ENCODE peak calls at places on chromosome 7, in ten cellular contexts. F, U, P, E, O, G, V, H, R and X are unnamed samples. For H3K36me3, the result is how much of the 10 kb centered on the place peaks cover.

GRCh38 chr7:16015981-16016380 is 329.5 kb upstream of the MEOX2 start:
- DNase-seq in F (no peak), U (no peak), P (no peak), E (no peak), O (no peak), G (no peak), V (no peak), H (no peak), R (no peak), X (no peak)

GRCh38 chr7:155807013-155807804 is 5.1 kb downstream of the SHH start:
- DNase-seq in F (no peak), U (no peak), P (no peak), E (no peak), O (peak), G (no peak), V (no peak), H (no peak), R (peak), X (no peak)

GRCh38 chr7:114660007-114660406 is 245.4 kb downstream of the FOXP2 start:
- DNase-seq in F (no peak), U (no peak), P (no peak), E (no peak), O (no peak), G (no peak), V (no peak), H (no peak), R (no peak), X (no peak)

GRCh38 chr7:113015038-113015645 is 71.5 kb downstream of the GPR85 start:
- DNase-seq in F (peak), U (no peak), P (peak), E (no peak), O (no peak), G (no peak), V (no peak), H (peak), R (peak), X (no peak)

GRCh38 chr7:8154290-8154689 is 107.7 kb downstream of the ICA1 start:
- DNase-seq in F (no peak), U (no peak), P (no peak), E (no peak), O (no peak), G (no peak), V (no peak), H (no peak), R (no peak), X (no peak)

GRCh38 chr7:73717025-73717807 is 2.3 kb downstream of the STX1A start:
- DNase-seq in F (no peak), U (no peak), P (no peak), E (no peak), O (no peak), G (no peak), V (no peak), H (no peak), R (peak), X (no peak)

GRCh38 chr7:105791926-105792325 is 84.5 kb downstream of the ATXN7L1 start:
- DNase-seq in F (no peak), U (no peak), P (no peak), E (no peak), O (no peak), G (no peak), V (no peak), H (no peak), R (no peak), X (no peak)

GRCh38 chr7:101985646-101986199 is 168.3 kb downstream of the CUX1 start:
- DNase-seq in F (no peak), U (no peak), P (no peak), E (no peak), O (no peak), G (no peak), V (no peak), H (no peak), R (no peak), X (no peak)

GRCh38 chr7:151249732-151250072 is 1.2 kb upstream of the SMARCD3 start:
- DNase-seq in F (peak), U (peak), P (no peak), E (peak), O (peak), G (peak), V (no peak), H (peak), R (peak), X (peak)

GRCh38 chr7:133434246-133434865 is 181.5 kb downstream of the EXOC4 start:
- DNase-seq in F (peak), U (no peak), P (peak), E (no peak), O (no peak), G (no peak), V (no peak), H (peak), R (peak), X (no peak)

GRCh38 chr7:107234436-107234835 is 65.6 kb downstream of the HBP1 start:
- DNase-seq in F (no peak), U (no peak), P (peak), E (no peak), O (no peak), G (no peak), V (no peak), H (peak), R (no peak), X (no peak)

GRCh38 chr7:842436-843031 is 10.3 kb downstream of the SUN1 start:
- DNase-seq in F (no peak), U (no peak), P (no peak), E (no peak), O (no peak), G (no peak), V (no peak), H (no peak), R (no peak), X (no peak)

GRCh38 chr7:143485500-143485899 is 7.8 kb downstream of the TAS2R41 start:
- DNase-seq in F (no peak), U (no peak), P (no peak), E (no peak), O (no peak), G (no peak), V (no peak), H (peak), R (no peak), X (peak)

GRCh38 chr7:70355591-70356323 is 757.5 kb downstream of the AUTS2 start:
- DNase-seq in F (peak), U (no peak), P (no peak), E (no peak), O (no peak), G (no peak), V (no peak), H (no peak), R (no peak), X (no peak)

GRCh38 chr7:43649755-43650274 is 66.9 kb downstream of the STK17A start:
- DNase-seq in F (no peak), U (no peak), P (peak), E (no peak), O (no peak), G (no peak), V (peak), H (no peak), R (no peak), X (no peak)

GRCh38 chr7:17183630-17184328 is 114.7 kb upstream of the AHR start:
- DNase-seq in F (peak), U (no peak), P (no peak), E (no peak), O (no peak), G (no peak), V (no peak), H (peak), R (no peak), X (no peak)

GRCh38 chr7:901388-902154 is 25.2 kb downstream of the GET4 start:
- DNase-seq in F (peak), U (peak), P (peak), E (peak), O (peak), G (peak), V (no peak), H (peak), R (peak), X (peak)

GRCh38 chr7:1055084-1055450 is 10.7 kb downstream of the GPR146 start:
- DNase-seq in F (peak), U (peak), P (no peak), E (no peak), O (peak), G (no peak), V (no peak), H (peak), R (peak), X (no peak)

GRCh38 chr7:131335639-131336400 is 8.1 kb downstream of the MKLN1 start:
- DNase-seq in F (no peak), U (no peak), P (no peak), E (no peak), O (no peak), G (no peak), V (no peak), H (no peak), R (no peak), X (no peak)

GRCh38 chr7:33050425-33051318 is 11.9 kb downstream of the NT5C3A start:
- DNase-seq in F (peak), U (no peak), P (peak), E (no peak), O (no peak), G (peak), V (no peak), H (peak), R (peak), X (no peak)

GRCh38 chr7:151409555-151410404 is at the start of gene WDR86:
- DNase-seq in F (no peak), U (no peak), P (no peak), E (no peak), O (no peak), G (no peak), V (no peak), H (no peak), R (peak), X (no peak)

GRCh38 chr7:13988765-13989137 is 715 bp downstream of the ETV1 start:
- DNase-seq in F (peak), U (no peak), P (peak), E (no peak), O (no peak), G (no peak), V (no peak), H (no peak), R (peak), X (no peak)

GRCh38 chr7:36942558-36943354 is 218.5 kb upstream of the AOAH start:
- DNase-seq in F (no peak), U (no peak), P (no peak), E (no peak), O (no peak), G (no peak), V (no peak), H (no peak), R (no peak), X (no peak)

GRCh38 chr7:135333196-135333595 is 99.6 kb downstream of the STRA8 start:
- DNase-seq in F (no peak), U (no peak), P (peak), E (no peak), O (no peak), G (no peak), V (no peak), H (no peak), R (no peak), X (peak)

GRCh38 chr7:35726654-35727053 is 31.7 kb upstream of the HERPUD2 start:
- DNase-seq in F (no peak), U (no peak), P (no peak), E (no peak), O (no peak), G (no peak), V (no peak), H (no peak), R (no peak), X (no peak)

GRCh38 chr7:8430643-8431042 is 2.8 kb upstream of the NXPH1 start:
- DNase-seq in F (no peak), U (no peak), P (no peak), E (no peak), O (no peak), G (no peak), V (no peak), H (no peak), R (no peak), X (no peak)

GRCh38 chr7:132161231-132161915 is 414.9 kb downstream of the PLXNA4 start:
- DNase-seq in F (no peak), U (peak), P (no peak), E (peak), O (peak), G (no peak), V (no peak), H (no peak), R (peak), X (no peak)

GRCh38 chr7:138979988-138980574 is 1.1 kb downstream of the KIAA1549 start:
- DNase-seq in F (no peak), U (no peak), P (peak), E (no peak), O (no peak), G (no peak), V (no peak), H (peak), R (no peak), X (no peak)
- H3K4me3 ChIP-seq in F (peak), U (peak), P (peak), E (peak), O (peak), G (peak), V (peak), H (peak), R (peak), X (peak)

GRCh38 chr7:5230272-5231067 is 40.4 kb downstream of the WIPI2 start:
- DNase-seq in F (no peak), U (no peak), P (no peak), E (peak), O (peak), G (no peak), V (no peak), H (no peak), R (no peak), X (no peak)

GRCh38 chr7:5229451-5230271 is 39.6 kb downstream of the WIPI2 start:
- DNase-seq in F (no peak), U (no peak), P (no peak), E (peak), O (peak), G (no peak), V (no peak), H (peak), R (no peak), X (no peak)

GRCh38 chr7:5231811-5232484 is 41.9 kb downstream of the WIPI2 start:
- DNase-seq in F (no peak), U (no peak), P (no peak), E (no peak), O (no peak), G (no peak), V (peak), H (no peak), R (no peak), X (no peak)

GRCh38 chr7:5232485-5232837 is 42.4 kb downstream of the WIPI2 start:
- DNase-seq in F (no peak), U (no peak), P (no peak), E (no peak), O (no peak), G (no peak), V (no peak), H (no peak), R (no peak), X (no peak)

GRCh38 chr7:5231116-5231515 is 41.1 kb downstream of the WIPI2 start:
- DNase-seq in F (no peak), U (no peak), P (no peak), E (peak), O (no peak), G (no peak), V (peak), H (no peak), R (no peak), X (no peak)
- H3K36me3 ChIP-seq in F (under half), U (half or more), P (under half), E (under half), O (half or more), G (under half), V (under half), H (half or more), R (under half), X (under half)

GRCh38 chr7:12398186-12398585 is 5.5 kb downstream of the VWDE start:
- DNase-seq in F (no peak), U (no peak), P (no peak), E (no peak), O (no peak), G (no peak), V (no peak), H (no peak), R (no peak), X (no peak)

GRCh38 chr7:12403287-12404181 is at the start of gene VWDE:
- DNase-seq in F (peak), U (no peak), P (peak), E (peak), O (peak), G (peak), V (no peak), H (peak), R (peak), X (peak)

GRCh38 chr7:12401538-12402364 is 1.9 kb downstream of the VWDE start:
- DNase-seq in F (no peak), U (no peak), P (no peak), E (no peak), O (no peak), G (no peak), V (no peak), H (no peak), R (no peak), X (no peak)

GRCh38 chr7:12397671-12398070 is 6.0 kb downstream of the VWDE start:
- DNase-seq in F (no peak), U (no peak), P (no peak), E (no peak), O (no peak), G (no peak), V (no peak), H (no peak), R (no peak), X (no peak)

DNA sequence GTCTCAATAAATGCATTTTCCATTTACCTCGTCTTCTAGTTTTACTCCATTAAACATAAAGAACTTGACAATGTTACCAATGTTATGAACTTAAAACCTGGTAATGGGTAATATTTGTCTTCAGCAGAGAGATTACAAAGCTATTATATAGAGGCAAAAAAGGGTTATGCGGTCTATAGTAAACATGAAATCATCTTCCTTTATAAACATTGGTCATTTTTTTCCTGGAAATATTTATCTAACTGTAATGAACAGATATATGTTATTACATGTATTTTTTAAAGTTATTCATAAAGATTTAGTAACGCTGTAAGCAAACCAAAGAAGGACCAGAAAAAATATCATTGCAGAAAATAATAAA is 1.3 kb downstream of the VWDE start:
- DNase-seq in F (no peak), U (no peak), P (peak), E (no peak), O (no peak), G (no peak), V (no peak), H (no peak), R (no peak), X (no peak)
- H3K4me3 ChIP-seq in F (no peak), U (no peak), P (peak), E (no peak), O (no peak), G (no peak), V (no peak), H (no peak), R (no peak), X (no peak)

GRCh38 chr7:47288060-47288459 is 293.9 kb downstream of the TNS3 start:
- DNase-seq in F (no peak), U (no peak), P (no peak), E (no peak), O (peak), G (no peak), V (no peak), H (no peak), R (no peak), X (no peak)
- H3K36me3 ChIP-seq in F (under half), U (half or more), P (half or more), E (under half), O (half or more), G (under half), V (under half), H (under half), R (under half), X (under half)

DNA sequence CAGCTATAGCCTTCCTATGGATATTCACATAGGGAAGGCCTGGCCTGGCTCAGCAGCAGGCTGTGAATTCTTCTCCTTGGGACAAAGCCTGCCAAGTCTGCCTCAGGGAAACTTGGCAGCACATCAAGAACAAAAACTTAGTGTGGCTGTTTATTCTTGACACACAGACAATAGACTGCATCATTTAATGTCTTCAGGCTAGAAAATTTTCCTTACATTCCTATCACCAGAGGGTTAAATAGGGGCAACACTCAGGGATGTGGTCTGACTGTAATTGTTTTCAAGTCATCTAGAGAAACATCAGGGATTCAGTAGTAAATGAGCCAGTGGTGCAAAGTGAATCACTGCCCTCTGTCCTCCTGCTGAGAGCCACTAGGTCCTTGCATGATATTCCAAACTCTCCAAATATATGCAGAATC is 137.3 kb downstream of the SEMA3C start:
- DNase-seq in F (peak), U (peak), P (peak), E (no peak), O (peak), G (no peak), V (no peak), H (no peak), R (peak), X (peak)
- H3K4me3 ChIP-seq in F (no peak), U (peak), P (no peak), E (no peak), O (no peak), G (no peak), V (no peak), H (no peak), R (no peak), X (no peak)

GRCh38 chr7:75019800-75020199 is 53.8 kb downstream of the RCC1L start:
- DNase-seq in F (no peak), U (no peak), P (no peak), E (no peak), O (no peak), G (no peak), V (no peak), H (no peak), R (no peak), X (no peak)

GRCh38 chr7:75017832-75018231 is 53.3 kb downstream of the CASTOR2 start:
- DNase-seq in F (no peak), U (no peak), P (no peak), E (no peak), O (no peak), G (no peak), V (no peak), H (no peak), R (no peak), X (no peak)

DNA sequence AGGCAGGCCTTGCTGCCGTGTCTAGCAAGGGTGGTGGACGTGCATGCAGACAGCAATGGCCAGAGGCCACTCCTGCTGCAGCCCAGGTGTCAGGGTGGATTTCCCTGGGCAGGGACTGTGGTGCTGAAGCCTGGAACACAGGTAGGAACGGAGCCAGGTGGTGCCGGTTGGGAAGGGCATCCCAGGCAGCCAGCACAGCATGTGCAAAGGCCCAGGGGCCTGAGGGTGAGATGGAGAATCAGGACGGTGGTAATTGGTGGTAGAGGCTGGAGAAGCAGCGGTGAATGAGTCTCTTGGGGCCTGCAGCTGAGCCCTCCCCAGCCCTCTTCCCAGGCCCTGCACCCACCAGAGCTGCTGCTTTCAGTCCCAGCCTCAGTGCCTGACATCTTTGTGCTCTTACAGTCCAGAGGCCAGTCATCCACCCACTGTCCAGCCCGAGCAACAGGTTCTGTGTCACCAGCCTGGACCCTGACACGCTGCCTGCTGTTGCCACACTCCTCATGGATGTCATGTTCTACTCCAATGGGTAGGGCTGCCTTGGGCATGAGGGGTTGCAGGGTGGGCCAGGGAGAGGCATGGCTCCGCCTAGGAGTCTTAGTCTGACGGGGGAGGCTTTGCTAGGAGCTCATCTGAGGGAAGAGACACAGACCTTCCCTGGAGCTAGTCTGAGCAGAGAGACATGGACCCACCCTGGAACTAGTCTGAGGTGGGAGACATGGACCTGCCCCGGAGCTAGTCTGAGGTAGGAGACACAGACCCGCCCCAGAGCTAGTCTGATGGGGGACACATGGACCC is 54.3 kb downstream of the CASTOR2 start:
- DNase-seq in F (no peak), U (no peak), P (no peak), E (no peak), O (no peak), G (no peak), V (no peak), H (no peak), R (no peak), X (no peak)
- H3K36me3 ChIP-seq in F (under half), U (under half), P (under half), E (under half), O (under half), G (under half), V (under half), H (under half), R (under half), X (under half)

GRCh38 chr7:27118580-27118979 is 12.0 kb downstream of the HOXA4 start:
- DNase-seq in F (no peak), U (no peak), P (no peak), E (no peak), O (no peak), G (no peak), V (no peak), H (no peak), R (no peak), X (no peak)
- H3K4me3 ChIP-seq in F (no peak), U (peak), P (no peak), E (peak), O (peak), G (no peak), V (no peak), H (no peak), R (no peak), X (no peak)